ENCODE peak calls at places on chromosomes 2 and 18, in ten cellular contexts. G is suprapubic skin; M is nephron progenitor cell; R is GM13976; E is fibroblast of lung; D is neural crest cell; I is activated T-helper 1 cell treated with anti-CD3 and anti-CD28 coated beads, Interleukin-2, amount 50 U/mL, for 16 hours; P is activated CD4-positive, CD25-positive, alpha-beta regulatory T cell; Z is amygdala; Y is GM12891. N is an unnamed sample.

GRCh38 chr18:49072940-49073339 is 122.2 kb upstream of the SMAD7 start:
- DNase-seq in Z (no peak), I (no peak), Y (no peak), M (no peak), G (no peak), P (no peak), E (no peak), R (no peak), D (no peak), N (no peak)

GRCh38 chr2:138564586-138565250 is 63.1 kb downstream of the SPOPL start:
- DNase-seq in D (no peak), G (no peak), E (peak), Z (no peak), I (no peak), M (no peak), Y (no peak), R (no peak), P (no peak), N (no peak)

GRCh38 chr18:58212274-58212673 is 168.2 kb downstream of the NEDD4L start:
- DNase-seq in P (no peak), M (no peak), D (no peak), E (no peak), G (no peak), R (no peak), Z (no peak), Y (no peak), I (no peak), N (no peak)

GRCh38 chr2:59900728-59901452 is 652.6 kb downstream of the BCL11A start:
- DNase-seq in I (no peak), R (no peak), G (no peak), E (no peak), Z (no peak), D (no peak), Y (no peak), M (no peak), P (no peak), N (no peak)

GRCh38 chr2:70886541-70886987 is 49.1 kb upstream of the ATP6V1B1 start:
- DNase-seq in I (no peak), P (no peak), E (no peak), R (no peak), Z (no peak), G (peak), Y (no peak), M (no peak), D (no peak), N (no peak)

GRCh38 chr2:96163768-96164429 is 18.7 kb upstream of the DUSP2 start:
- DNase-seq in R (peak), E (no peak), I (peak), G (no peak), Y (no peak), M (peak), D (no peak), Z (no peak), P (peak), N (no peak)

GRCh38 chr18:60649107-60649506 is 276.5 kb upstream of the MC4R start:
- DNase-seq in I (no peak), P (no peak), Y (no peak), D (no peak), Z (no peak), E (no peak), M (no peak), G (no peak), R (no peak), N (peak)

GRCh38 chr2:154655499-154655898 is 43.0 kb upstream of the KCNJ3 start:
- DNase-seq in Z (no peak), R (no peak), M (no peak), E (no peak), Y (no peak), G (no peak), I (no peak), P (no peak), D (no peak), N (no peak)

GRCh38 chr2:141497262-141497661 is 633.6 kb downstream of the LRP1B start:
- DNase-seq in I (no peak), Y (no peak), G (no peak), P (no peak), M (no peak), E (no peak), Z (no peak), R (no peak), D (no peak), N (no peak)

GRCh38 chr2:100416939-100417744 is at the start of gene CHST10:
- DNase-seq in E (peak), Y (peak), I (peak), R (peak), M (peak), Z (peak), P (peak), D (peak), G (no peak), N (peak)

GRCh38 chr2:171141320-171141719 is 19.4 kb downstream of the TLK1 start:
- DNase-seq in I (no peak), P (no peak), R (no peak), M (no peak), Y (no peak), D (no peak), G (no peak), Z (no peak), E (peak), N (no peak)

GRCh38 chr2:215421859-215422461 is 13.9 kb downstream of the FN1 start:
- DNase-seq in G (no peak), R (no peak), E (peak), Y (no peak), D (no peak), Z (no peak), P (no peak), M (no peak), I (no peak), N (no peak)

GRCh38 chr18:13433685-13434084 is 215.1 kb downstream of the LDLRAD4 start:
- DNase-seq in E (no peak), Y (no peak), I (no peak), M (no peak), G (no peak), Z (no peak), P (no peak), D (no peak), R (no peak), N (no peak)

GRCh38 chr2:120749506-120750431 is 14.1 kb downstream of the GLI2 start:
- DNase-seq in E (peak), D (no peak), Y (no peak), M (no peak), G (no peak), R (no peak), I (no peak), Z (no peak), P (no peak), N (no peak)

GRCh38 chr18:28123401-28124030 is 53.4 kb downstream of the CDH2 start:
- DNase-seq in Y (no peak), M (no peak), R (no peak), P (no peak), I (no peak), E (no peak), Z (no peak), D (no peak), G (no peak), N (peak)

GRCh38 chr2:224121406-224122067 is 82.5 kb upstream of the SERPINE2 start:
- DNase-seq in E (no peak), Y (no peak), P (no peak), D (no peak), Z (no peak), I (no peak), G (no peak), R (no peak), M (no peak), N (no peak)

GRCh38 chr2:235634435-235635152 is 140.8 kb downstream of the AGAP1 start:
- DNase-seq in I (no peak), P (no peak), R (no peak), D (no peak), G (no peak), Z (no peak), M (no peak), Y (no peak), E (peak), N (no peak)

GRCh38 chr2:226979004-226979403 is 143.2 kb downstream of the RHBDD1 start:
- DNase-seq in M (no peak), P (no peak), Y (no peak), D (no peak), Z (no peak), E (no peak), R (no peak), G (no peak), I (no peak), N (peak)

GRCh38 chr2:43065871-43066270 is 160.5 kb downstream of the ZFP36L2 start:
- DNase-seq in D (no peak), E (no peak), Z (no peak), G (peak), M (no peak), P (no peak), I (no peak), Y (no peak), R (no peak), N (no peak)

GRCh38 chr2:27746325-27746724 is 25.2 kb upstream of the MRPL33 start:
- DNase-seq in M (no peak), P (no peak), R (no peak), I (no peak), E (no peak), Y (no peak), G (no peak), D (no peak), Z (no peak), N (no peak)

GRCh38 chr2:71558300-71559051 is 105.1 kb downstream of the DYSF start:
- DNase-seq in Y (no peak), M (no peak), R (no peak), P (no peak), G (no peak), I (no peak), E (peak), Z (no peak), D (no peak), N (no peak)

GRCh38 chr2:127954857-127955256 is 69.1 kb upstream of the AMMECR1L start:
- DNase-seq in Y (no peak), D (no peak), G (no peak), I (no peak), P (no peak), Z (no peak), R (no peak), M (no peak), E (no peak), N (no peak)

GRCh38 chr2:233764264-233764663 is 4.2 kb downstream of the UGT1A1 start:
- DNase-seq in P (no peak), G (no peak), D (no peak), Y (no peak), M (no peak), R (no peak), I (no peak), Z (no peak), E (peak), N (no peak)

GRCh38 chr2:176122266-176122632 is 270 bp upstream of the HOXD9 start:
- DNase-seq in Z (no peak), E (no peak), Y (no peak), M (no peak), G (no peak), P (no peak), R (no peak), D (no peak), I (no peak), N (no peak)

GRCh38 chr2:157737636-157738035 is 109.0 kb upstream of the ACVR1C start:
- DNase-seq in G (no peak), M (no peak), R (no peak), D (no peak), I (no peak), Z (no peak), E (no peak), P (no peak), Y (no peak), N (no peak)

GRCh38 chr2:26485725-26486418 is 7.9 kb upstream of the OTOF start:
- DNase-seq in I (no peak), E (no peak), D (no peak), Y (no peak), Z (no peak), G (no peak), R (no peak), M (no peak), P (no peak), N (no peak)

GRCh38 chr2:165376571-165376975 is 92.9 kb upstream of the CSRNP3 start:
- DNase-seq in D (no peak), M (no peak), R (no peak), Z (no peak), E (no peak), I (no peak), G (no peak), Y (no peak), P (no peak), N (peak)

GRCh38 chr2:23843051-23843976 is 83.6 kb downstream of the ATAD2B start:
- DNase-seq in D (no peak), I (no peak), M (no peak), R (no peak), G (no peak), Y (no peak), E (peak), P (no peak), Z (no peak), N (no peak)

GRCh38 chr2:173659522-173659921 is 304.9 kb downstream of the CDCA7 start:
- DNase-seq in D (no peak), Z (no peak), P (no peak), M (no peak), E (peak), I (no peak), Y (no peak), G (no peak), R (no peak), N (no peak)

GRCh38 chr18:73638709-73639108 is 508.9 kb downstream of the FBXO15 start:
- DNase-seq in Y (no peak), R (no peak), D (no peak), E (peak), M (no peak), G (no peak), Z (no peak), I (no peak), P (no peak), N (no peak)

GRCh38 chr2:200471324-200471848 is 38.5 kb downstream of the KCTD18 start:
- DNase-seq in R (peak), M (peak), E (no peak), G (no peak), Z (no peak), D (no peak), P (no peak), I (no peak), Y (peak), N (peak)

GRCh38 chr2:195494452-195494851 is 162.6 kb upstream of the SLC39A10 start:
- DNase-seq in D (no peak), P (no peak), Z (no peak), I (no peak), M (no peak), Y (no peak), E (no peak), R (no peak), G (no peak), N (no peak)

GRCh38 chr18:58882681-58883080 is 18.0 kb downstream of the ZNF532 start:
- DNase-seq in P (no peak), E (peak), G (no peak), M (no peak), I (no peak), Y (no peak), Z (no peak), D (no peak), R (no peak), N (no peak)

GRCh38 chr18:2961828-2962227 is 51.1 kb downstream of the LPIN2 start:
- DNase-seq in Y (no peak), M (peak), I (no peak), E (peak), R (no peak), G (no peak), P (no peak), D (no peak), Z (no peak), N (peak)

GRCh38 chr2:118750959-118751565 is 96.4 kb downstream of the EN1 start:
- DNase-seq in Y (no peak), I (no peak), M (no peak), E (peak), P (no peak), G (no peak), R (no peak), D (no peak), Z (no peak), N (no peak)

GRCh38 chr2:163553601-163554000 is 182.2 kb downstream of the FIGN start:
- DNase-seq in G (no peak), I (no peak), D (no peak), R (no peak), M (no peak), P (no peak), Z (no peak), Y (no peak), E (peak), N (no peak)

GRCh38 chr2:159098815-159099455 is 130.5 kb downstream of the TANC1 start:
- DNase-seq in Z (no peak), G (no peak), Y (no peak), I (no peak), D (no peak), E (peak), M (no peak), P (no peak), R (no peak), N (no peak)

GRCh38 chr2:48733067-48733503 is 22.4 kb downstream of the LHCGR start:
- DNase-seq in I (no peak), Z (no peak), G (no peak), Y (no peak), D (no peak), P (no peak), E (no peak), M (peak), R (no peak), N (no peak)

GRCh38 chr2:101753207-101753616 is 55.7 kb downstream of the MAP4K4 start:
- DNase-seq in R (no peak), G (no peak), Z (no peak), P (no peak), Y (no peak), I (no peak), D (no peak), M (no peak), E (no peak), N (peak)

GRCh38 chr2:102768253-102768652 is 6.4 kb downstream of the TMEM182 start:
- DNase-seq in Z (no peak), I (no peak), P (no peak), R (no peak), D (no peak), M (no peak), G (no peak), E (no peak), Y (no peak), N (no peak)